ENCODE peak calls at places on chromosomes 12 and 14, in six cellular contexts. R, E, N, I, P and W are unnamed samples.

GRCh38 chr14:54420478-54421116 is 20.6 kb downstream of the CNIH1 start:
- DNase-seq in I (no peak), N (peak), E (no peak), P (peak), R (no peak), W (no peak)

GRCh38 chr14:64113279-64113678 is 180.9 kb downstream of the ESR2 start:
- DNase-seq in N (no peak), P (no peak), E (no peak), R (no peak), I (no peak), W (no peak)

GRCh38 chr12:8501720-8502119 is 11.6 kb upstream of the CLEC4D start:
- DNase-seq in R (no peak), E (no peak), P (no peak), I (no peak), N (no peak), W (no peak)

GRCh38 chr12:3700861-3701260 is 52.0 kb downstream of the CRACR2A start:
- DNase-seq in N (no peak), I (no peak), R (no peak), E (no peak), P (no peak), W (no peak)

GRCh38 chr14:89027097-89027740 is 202.8 kb downstream of the TTC8 start:
- DNase-seq in P (no peak), N (no peak), I (no peak), E (peak), R (peak), W (peak)

GRCh38 chr12:114167431-114167830 is 201.3 kb upstream of the RBM19 start:
- DNase-seq in I (no peak), N (no peak), E (no peak), P (no peak), R (no peak), W (no peak)

GRCh38 chr14:37544407-37544806 is 50.6 kb downstream of the FOXA1 start:
- DNase-seq in R (no peak), P (no peak), N (no peak), I (no peak), E (no peak), W (no peak)

GRCh38 chr12:111443586-111443985 is 37.9 kb downstream of the SH2B3 start:
- DNase-seq in R (peak), N (peak), P (peak), E (peak), I (no peak), W (no peak)

GRCh38 chr12:13713746-13714400 is 267.5 kb downstream of the GRIN2B start:
- DNase-seq in P (no peak), I (no peak), E (no peak), N (no peak), R (no peak), W (no peak)

GRCh38 chr14:97442363-97442762 is 645.2 kb downstream of the VRK1 start:
- DNase-seq in I (no peak), N (no peak), P (no peak), E (peak), R (no peak), W (no peak)

GRCh38 chr12:93757792-93758694 is 80.9 kb downstream of the CRADD start:
- DNase-seq in P (no peak), I (no peak), R (no peak), N (no peak), E (no peak), W (no peak)

GRCh38 chr12:93760275-93760875 is 83.2 kb downstream of the CRADD start:
- DNase-seq in R (no peak), E (no peak), I (no peak), N (no peak), P (no peak), W (no peak)

GRCh38 chr12:93758974-93759373 is 81.8 kb downstream of the CRADD start:
- DNase-seq in N (no peak), P (no peak), I (no peak), R (no peak), E (no peak), W (no peak)

GRCh38 chr12:93762059-93762719 is 85.0 kb downstream of the CRADD start:
- DNase-seq in N (no peak), R (no peak), I (no peak), P (peak), E (no peak), W (no peak)

DNA sequence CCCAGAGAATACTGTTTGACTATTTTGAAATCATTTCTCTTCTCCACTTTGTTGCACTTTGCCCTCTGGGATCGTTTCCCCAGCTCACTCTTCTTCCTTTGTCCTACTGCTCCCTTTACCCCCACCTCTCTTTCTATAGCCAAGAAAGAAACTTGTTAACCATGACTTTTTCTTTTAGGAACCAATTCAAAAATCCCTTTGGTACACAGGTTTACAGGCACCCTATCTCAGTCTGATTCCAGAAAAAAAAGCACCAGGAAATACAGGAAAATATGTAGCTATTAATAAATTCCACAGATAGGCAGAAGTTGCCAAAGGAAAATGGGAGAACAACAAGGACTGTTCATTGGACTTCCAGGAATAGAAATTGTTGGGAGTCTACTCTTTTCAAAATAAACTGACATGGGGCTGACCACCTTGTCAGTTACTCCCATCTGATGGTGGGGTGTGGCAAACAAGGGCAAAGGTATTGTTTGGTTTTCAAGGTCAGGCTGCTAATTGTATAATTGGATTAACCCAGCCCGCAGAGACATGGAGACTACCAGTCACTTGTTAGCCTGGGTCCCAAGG is 82.4 kb downstream of the CRADD start:
- DNase-seq in E (no peak), I (no peak), N (no peak), R (no peak), P (no peak), W (no peak)
- H3K4me3 ChIP-seq in E (no peak), I (no peak), N (no peak), R (no peak), P (no peak), W (no peak)

DNA sequence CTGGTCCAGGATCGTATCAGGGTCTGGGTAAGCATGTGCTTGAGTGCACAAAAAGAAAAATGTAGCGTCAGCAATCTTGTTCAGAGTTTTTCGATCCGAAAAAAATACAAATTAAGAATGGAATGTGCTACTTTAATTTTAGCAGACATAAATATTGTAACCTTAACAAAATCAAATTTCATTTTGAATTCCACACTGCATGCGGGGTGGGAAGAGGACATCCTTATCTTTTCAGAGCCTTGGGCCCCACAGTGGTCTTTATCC is 93.6 kb downstream of the TMEM30B start:
- DNase-seq in E (no peak), P (no peak), I (no peak), R (no peak), N (no peak), W (no peak)
- H3K4me3 ChIP-seq in E (no peak), P (no peak), I (no peak), R (no peak), N (no peak), W (no peak)

DNA sequence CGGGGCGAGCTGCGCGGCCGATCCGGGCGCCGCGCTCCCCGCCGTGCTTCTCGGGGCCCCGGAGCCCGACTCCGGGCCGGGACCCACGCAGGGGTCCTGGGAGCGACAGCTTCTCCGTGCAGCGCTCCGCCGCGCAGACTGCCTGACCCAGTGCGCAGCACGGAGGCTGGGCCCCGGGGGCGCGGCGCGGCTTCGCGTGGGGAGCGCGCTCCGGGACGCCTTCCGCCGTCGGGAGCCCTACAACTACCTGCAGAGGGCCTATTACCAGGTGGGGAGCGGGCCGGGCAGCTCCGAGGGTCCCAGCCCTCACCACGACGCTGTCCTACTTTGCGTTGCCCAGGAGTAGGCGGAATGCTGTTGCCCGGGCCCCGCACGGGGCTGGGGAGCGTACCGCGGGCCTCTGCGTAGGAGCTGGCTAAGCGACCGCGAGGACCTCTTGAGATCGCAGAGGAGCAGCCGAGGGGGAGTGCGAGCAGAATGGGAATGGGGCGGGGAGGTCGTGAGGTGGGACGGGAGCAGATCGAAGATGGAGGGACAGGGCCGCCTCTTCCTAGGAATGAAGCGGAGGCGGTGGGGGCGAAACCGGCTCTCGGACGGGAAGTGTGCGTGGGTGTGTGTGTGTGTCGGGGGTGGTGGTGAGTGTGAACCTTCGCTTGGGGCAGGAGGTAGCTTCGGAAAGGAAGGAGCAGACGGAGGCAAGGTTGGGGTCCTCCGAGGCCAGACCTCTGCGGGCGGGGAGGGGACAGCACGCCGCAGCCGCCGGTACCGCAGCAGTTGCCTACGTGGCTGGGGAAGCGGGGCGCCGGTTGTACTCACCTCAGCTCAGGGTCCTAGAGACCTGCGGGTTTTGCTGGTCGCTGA is 694 bp downstream of the P3H3 start:
- DNase-seq in R (peak), P (peak), I (no peak), N (no peak), E (no peak), W (peak)
- H3K4me3 ChIP-seq in R (peak), P (peak), I (peak), N (peak), E (peak), W (peak)

DNA sequence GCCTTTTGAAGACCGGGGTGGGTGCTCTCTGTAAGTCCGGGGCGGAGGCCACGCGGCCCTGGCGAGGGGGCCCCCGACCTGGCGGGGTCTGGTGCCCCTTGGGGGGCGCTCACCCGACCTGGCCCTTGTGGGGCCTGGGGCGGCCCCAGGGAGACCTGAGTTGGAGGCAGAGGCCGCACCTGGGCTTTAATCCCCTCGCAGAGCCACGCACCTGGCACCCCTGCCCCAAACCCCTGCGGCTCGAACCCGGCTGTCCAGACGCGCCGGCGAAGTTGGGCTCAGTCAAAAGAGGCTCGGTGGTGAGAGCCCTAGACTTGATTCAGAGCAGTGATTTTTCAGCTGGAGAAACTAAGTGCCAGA is 267 bp downstream of the CFAP251 start:
- DNase-seq in E (no peak), I (no peak), P (no peak), R (no peak), N (no peak), W (no peak)
- H3K4me3 ChIP-seq in E (peak), I (peak), P (peak), R (no peak), N (peak), W (peak)

DNA sequence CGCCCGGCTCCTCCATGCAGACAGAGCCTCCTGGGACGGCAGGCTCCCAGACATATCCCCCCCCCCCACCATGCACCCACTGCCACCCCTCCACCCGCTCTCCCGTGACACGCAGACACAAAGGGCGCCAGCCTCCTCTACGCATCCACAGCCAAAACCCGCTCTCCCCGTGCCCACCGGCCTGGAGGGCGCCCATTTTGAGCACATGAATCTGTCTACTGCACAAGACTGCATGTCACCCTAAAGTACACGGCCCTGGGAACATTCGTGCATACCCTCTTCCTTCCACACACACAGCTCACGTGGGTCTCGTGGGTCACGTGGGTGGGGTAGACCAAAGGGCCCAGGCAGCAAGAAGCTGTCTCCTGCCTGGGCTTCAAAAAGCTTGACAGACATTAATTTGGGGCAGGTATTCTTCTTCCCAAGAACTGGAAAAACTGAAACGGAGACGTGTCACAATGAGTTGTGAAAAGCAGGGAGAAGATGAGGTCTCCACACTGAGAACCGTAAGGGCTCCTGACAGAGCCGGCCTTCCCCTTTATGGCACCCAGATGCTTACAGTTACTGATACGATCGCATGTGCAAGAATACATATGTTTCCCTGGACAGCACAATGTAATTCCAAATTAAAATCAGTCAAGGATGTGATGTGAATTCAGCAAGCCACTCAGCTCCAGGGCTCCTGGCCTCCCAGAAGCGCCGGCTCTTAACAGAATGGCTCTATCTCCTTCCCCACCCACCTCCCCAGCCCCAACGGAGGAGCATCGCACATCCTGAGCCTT is 2.0 kb downstream of the TGFB3 start:
- DNase-seq in E (no peak), N (no peak), I (peak), P (no peak), R (peak), W (no peak)
- H3K4me3 ChIP-seq in E (no peak), N (no peak), I (peak), P (no peak), R (no peak), W (no peak)

GRCh38 chr12:6334940-6335450 is 6.9 kb downstream of the TNFRSF1A start:
- DNase-seq in P (no peak), R (no peak), I (no peak), E (no peak), N (no peak), W (no peak)
- H3K4me3 ChIP-seq in P (peak), R (no peak), I (no peak), E (no peak), N (peak), W (peak)

GRCh38 chr12:5396541-5396940 is 35.4 kb upstream of the NTF3 start:
- DNase-seq in R (no peak), E (no peak), N (no peak), P (no peak), I (no peak), W (no peak)
- H3K4me3 ChIP-seq in R (no peak), E (no peak), N (no peak), P (no peak), I (no peak), W (no peak)

GRCh38 chr12:96195845-96196451 is 1.8 kb downstream of the ELK3 start:
- DNase-seq in R (no peak), E (no peak), P (peak), N (peak), I (no peak), W (peak)
- H3K4me3 ChIP-seq in R (peak), E (peak), P (peak), N (peak), I (peak), W (peak)

GRCh38 chr12:110091136-110091711 is 32.9 kb upstream of the IFT81 start:
- DNase-seq in E (no peak), R (no peak), P (no peak), I (no peak), N (no peak), W (no peak)
- H3K4me3 ChIP-seq in E (no peak), R (no peak), P (no peak), I (no peak), N (no peak), W (no peak)

GRCh38 chr12:54230555-54230954 is 41.8 kb upstream of the SMUG1 start:
- DNase-seq in R (no peak), N (peak), P (no peak), I (no peak), E (no peak), W (no peak)
- H3K4me3 ChIP-seq in R (no peak), N (no peak), P (no peak), I (no peak), E (no peak), W (no peak)